ENCODE peak calls at places on chromosome 20, in ten cellular contexts. F is GM23338; I is ovary; N is pancreas; G is hepatocyte; Z is astrocyte; W is cardiac fibroblast; H is CD8-positive, alpha-beta memory T cell; A is HCT116; J is psoas muscle. O is an unnamed sample.
A peak's percentile ranks its signal among the peaks of the same experiment; 100 is the strongest.

GRCh38 chr20:59047938-59048680 is 5.5 kb upstream of the PRELID3B start:
- DNase-seq in N (no peak), F (no peak), I (no peak), A (no peak), Z (peak; percentile 61), J (no peak), G (peak; percentile 85), H (no peak), W (peak; percentile 51), O (no peak)

GRCh38 chr20:11895832-11896484 is 21.7 kb upstream of the BTBD3 start:
- DNase-seq in A (no peak), W (peak; percentile 18), Z (peak; percentile 16), N (no peak), I (no peak), H (no peak), J (no peak), G (no peak), F (no peak), O (no peak)

GRCh38 chr20:48880936-48881657 is 40.4 kb upstream of the ARFGEF2 start:
- DNase-seq in I (no peak), Z (no peak), A (no peak), N (no peak), G (no peak), H (no peak), W (no peak), J (no peak), F (no peak), O (no peak)

GRCh38 chr20:48124960-48125359 is 339.7 kb upstream of the SULF2 start:
- DNase-seq in A (no peak), G (no peak), H (no peak), W (no peak), Z (no peak), F (no peak), I (no peak), N (no peak), J (no peak), O (no peak)

GRCh38 chr20:6660441-6660840 is 107.0 kb upstream of the BMP2 start:
- DNase-seq in N (no peak), W (no peak), Z (no peak), G (peak; percentile 30), H (no peak), A (no peak), J (no peak), I (no peak), F (no peak), O (no peak)

GRCh38 chr20:38412877-38413577 is 22.1 kb downstream of the SNHG17 start:
- DNase-seq in N (no peak), G (no peak), I (no peak), H (no peak), A (no peak), W (peak; percentile 46), F (no peak), Z (peak; percentile 16), J (no peak), O (no peak)

GRCh38 chr20:16575390-16576140 is 2.3 kb upstream of the KIF16B start:
- DNase-seq in G (no peak), W (no peak), J (no peak), H (no peak), I (no peak), A (no peak), N (no peak), Z (no peak), F (peak; percentile 35), O (no peak)

GRCh38 chr20:57061058-57061900 is 205.2 kb downstream of the BMP7 start:
- DNase-seq in A (no peak), I (no peak), W (no peak), Z (no peak), F (peak; percentile 84), J (no peak), N (no peak), H (no peak), G (peak; percentile 67), O (no peak)

GRCh38 chr20:10474606-10475184 is 39.6 kb downstream of the SLX4IP start:
- DNase-seq in A (no peak), I (no peak), N (no peak), J (peak; percentile 72), G (no peak), Z (no peak), F (no peak), W (no peak), H (no peak), O (no peak)

GRCh38 chr20:43827940-43828562 is 86.6 kb upstream of the TOX2 start:
- DNase-seq in J (no peak), F (no peak), Z (no peak), G (no peak), N (no peak), W (no peak), I (no peak), A (no peak), H (no peak), O (no peak)

GRCh38 chr20:49268600-49269365 is 9.1 kb downstream of the ZNFX1 start:
- DNase-seq in F (no peak), I (no peak), G (no peak), J (no peak), W (peak; percentile 70), H (no peak), Z (peak; percentile 78), N (no peak), A (no peak), O (no peak)

GRCh38 chr20:49957487-49957938 is 21.3 kb downstream of the RNF114 start:
- DNase-seq in J (no peak), W (no peak), I (no peak), F (no peak), A (no peak), G (no peak), H (no peak), N (no peak), Z (no peak), O (no peak)

GRCh38 chr20:46830886-46831632 is 63.6 kb upstream of the EYA2 start:
- DNase-seq in G (no peak), J (no peak), I (no peak), H (no peak), N (no peak), W (no peak), A (no peak), F (no peak), Z (no peak), O (no peak)

GRCh38 chr20:18057106-18057993 is at the start of gene OVOL2:
- DNase-seq in N (peak; percentile 88), H (no peak), I (no peak), Z (no peak), J (no peak), G (peak; percentile 88), A (peak; percentile 60), W (no peak), F (peak; percentile 90), O (no peak)

GRCh38 chr20:44910690-44911262 is 916 bp downstream of the PABPC1L start:
- DNase-seq in A (no peak), Z (no peak), W (no peak), J (no peak), G (no peak), N (no peak), H (no peak), I (no peak), F (peak; percentile 45), O (no peak)

GRCh38 chr20:57335392-57335791 is 5.8 kb downstream of the SPO11 start:
- DNase-seq in J (no peak), H (no peak), Z (peak; percentile 6), W (no peak), G (no peak), I (no peak), A (no peak), F (no peak), N (no peak), O (no peak)

GRCh38 chr20:36065427-36065998 is 89.0 kb upstream of the EPB41L1 start:
- DNase-seq in J (no peak), G (no peak), W (no peak), F (no peak), I (no peak), N (no peak), H (no peak), Z (no peak), A (no peak), O (no peak)

GRCh38 chr20:56195946-56196345 is 52.6 kb upstream of the MC3R start:
- DNase-seq in F (no peak), Z (no peak), I (no peak), G (no peak), N (no peak), A (no peak), J (no peak), H (no peak), W (no peak), O (no peak)

GRCh38 chr20:14824996-14825395 is 487.6 kb upstream of the FLRT3 start:
- DNase-seq in G (no peak), H (no peak), N (no peak), F (no peak), Z (no peak), I (no peak), W (no peak), A (no peak), J (no peak), O (no peak)

GRCh38 chr20:19934792-19935491 is 82.2 kb upstream of the NAA20 start:
- DNase-seq in A (no peak), W (no peak), G (peak; percentile 22), F (no peak), Z (no peak), N (peak; percentile 25), J (peak; percentile 66), I (no peak), H (no peak), O (no peak)
- H3K4me3 ChIP-seq in A (no peak overlapping the region), W (no peak overlapping the region), G (no peak overlapping the region), F (no peak overlapping the region), Z (no peak overlapping the region), N (no peak overlapping the region), J (peak overlapping the region; percentile 47), I (no peak overlapping the region), H (no peak overlapping the region), O (no peak overlapping the region)

GRCh38 chr20:237918-238317 is 10.9 kb downstream of the DEFB129 start:
- DNase-seq in Z (no peak), F (no peak), A (no peak), H (no peak), G (no peak), W (no peak), N (no peak), I (no peak), J (no peak), O (no peak)

GRCh38 chr20:235891-236290 is 8.8 kb downstream of the DEFB129 start:
- DNase-seq in H (no peak), F (no peak), A (no peak), N (no peak), I (no peak), Z (no peak), J (no peak), G (peak; percentile 12), W (peak; percentile 5), O (no peak)

GRCh38 chr20:237479-237878 is 10.4 kb downstream of the DEFB129 start:
- DNase-seq in I (no peak), N (no peak), W (no peak), Z (no peak), F (no peak), J (no peak), H (no peak), G (no peak), A (no peak), O (no peak)
- H3K4me3 ChIP-seq in I (no peak overlapping the region), N (no peak overlapping the region), W (no peak overlapping the region), Z (no peak overlapping the region), F (no peak overlapping the region), J (no peak overlapping the region), H (peak overlapping the region; percentile 10), G (no peak overlapping the region), A (no peak overlapping the region), O (no peak overlapping the region)

GRCh38 chr20:62367483-62368302 is 581 bp upstream of the LAMA5 start:
- DNase-seq in Z (no peak), F (peak; percentile 70), N (no peak), A (no peak), I (no peak), J (peak; percentile 79), H (peak; percentile 12), W (no peak), G (peak; percentile 72), O (no peak)
- H3K4me3 ChIP-seq in Z (no peak overlapping the region), F (peak overlapping the region; percentile 64), N (peak overlapping the region; percentile 63), A (peak overlapping the region; percentile 39), I (peak overlapping the region; percentile 69), J (peak overlapping the region; percentile 75), H (no peak overlapping the region), W (peak overlapping the region; percentile 33), G (peak overlapping the region; percentile 52), O (peak overlapping the region; percentile 37)

GRCh38 chr20:19758888-19759331 is 852 bp downstream of the RIN2 start:
- DNase-seq in Z (peak; percentile 16), H (no peak), F (peak; percentile 79), I (peak; percentile 68), J (peak; percentile 84), G (peak; percentile 74), A (no peak), W (peak; percentile 71), N (peak; percentile 69), O (no peak)
- H3K4me3 ChIP-seq in Z (peak overlapping the region; percentile 81), H (no peak overlapping the region), F (peak overlapping the region; percentile 98), I (peak overlapping the region; percentile 86), J (peak overlapping the region; percentile 95), G (peak overlapping the region; percentile 90), A (no peak overlapping the region), W (peak overlapping the region; percentile 84), N (peak overlapping the region; percentile 62), O (peak overlapping the region; percentile 84)

O was measured in skeletal muscle cell.